ENCODE peak calls at places on chromosomes 2 and 18, in five cellular contexts. One of them, this sample, is unnamed.

GRCh38 chr18:26925313-26925712 is 59.8 kb upstream of the AQP4 start:
- DNase-seq in coronary artery: no peak
- DNase-seq in A549: no peak
- DNase-seq in prostate gland: no peak
- DNase-seq in HL-60: no peak
- DNase-seq in this sample: no peak

GRCh38 chr2:143177081-143177786 is 48.0 kb downstream of the ARHGAP15 start:
- DNase-seq in coronary artery: no peak
- DNase-seq in A549: no peak
- DNase-seq in prostate gland: no peak
- DNase-seq in HL-60: no peak
- DNase-seq in this sample: no peak

GRCh38 chr18:13587937-13588336 is 138.4 kb downstream of the FAM210A start:
- DNase-seq in coronary artery: no peak
- DNase-seq in A549: no peak
- DNase-seq in prostate gland: no peak
- DNase-seq in HL-60: no peak
- DNase-seq in this sample: no peak

GRCh38 chr2:102002229-102002628 is 10.5 kb downstream of the IL1R2 start:
- DNase-seq in coronary artery: no peak
- DNase-seq in A549: no peak
- DNase-seq in prostate gland: no peak
- DNase-seq in HL-60: no peak
- DNase-seq in this sample: no peak

GRCh38 chr2:239916205-239917127 is 108.7 kb downstream of the NDUFA10 start:
- DNase-seq in coronary artery: peak
- DNase-seq in A549: no peak
- DNase-seq in prostate gland: no peak
- DNase-seq in HL-60: no peak
- DNase-seq in this sample: no peak

GRCh38 chr2:97095661-97096060 is 979 bp upstream of the FAHD2B start:
- DNase-seq in coronary artery: no peak
- DNase-seq in A549: no peak
- DNase-seq in prostate gland: no peak
- DNase-seq in HL-60: no peak
- DNase-seq in this sample: no peak

GRCh38 chr2:181790716-181791649 is 100.5 kb upstream of the ITPRID2 start:
- DNase-seq in coronary artery: no peak
- DNase-seq in A549: peak
- DNase-seq in prostate gland: no peak
- DNase-seq in HL-60: no peak
- DNase-seq in this sample: peak

GRCh38 chr2:183029219-183029618 is 9.0 kb downstream of the NCKAP1 start:
- DNase-seq in coronary artery: no peak
- DNase-seq in A549: no peak
- DNase-seq in prostate gland: no peak
- DNase-seq in HL-60: no peak
- DNase-seq in this sample: no peak

GRCh38 chr2:120503793-120504571 is 158.0 kb downstream of the INHBB start:
- DNase-seq in coronary artery: no peak
- DNase-seq in A549: no peak
- DNase-seq in prostate gland: no peak
- DNase-seq in HL-60: no peak
- DNase-seq in this sample: no peak

GRCh38 chr18:80247403-80247916 is at the start of gene PARD6G:
- DNase-seq in coronary artery: peak
- DNase-seq in A549: peak
- DNase-seq in prostate gland: peak
- DNase-seq in HL-60: peak
- DNase-seq in this sample: no peak
- TF ChIP-seq CTCF in coronary artery: no peak
- TF ChIP-seq CTCF in A549: no peak
- TF ChIP-seq CTCF in prostate gland: peak
- TF ChIP-seq CTCF in HL-60: no peak
- TF ChIP-seq CTCF in this sample: no peak

GRCh38 chr18:76741346-76741745 is 81.0 kb upstream of the ZNF236 start:
- DNase-seq in coronary artery: no peak
- DNase-seq in A549: no peak
- DNase-seq in prostate gland: no peak
- DNase-seq in HL-60: no peak
- DNase-seq in this sample: no peak
- H3K4me3 ChIP-seq in coronary artery: no peak
- H3K4me3 ChIP-seq in A549: no peak
- H3K4me3 ChIP-seq in prostate gland: no peak
- H3K4me3 ChIP-seq in HL-60: no peak
- H3K4me3 ChIP-seq in this sample: no peak

GRCh38 chr2:16021611-16022363 is 81.4 kb downstream of the MYCN start:
- DNase-seq in coronary artery: no peak
- DNase-seq in A549: no peak
- DNase-seq in prostate gland: no peak
- DNase-seq in HL-60: no peak
- DNase-seq in this sample: no peak

GRCh38 chr2:16025211-16025875 is 85.0 kb downstream of the MYCN start:
- DNase-seq in coronary artery: no peak
- DNase-seq in A549: no peak
- DNase-seq in prostate gland: no peak
- DNase-seq in HL-60: no peak
- DNase-seq in this sample: no peak

GRCh38 chr2:16023663-16024360 is 83.5 kb downstream of the MYCN start:
- DNase-seq in coronary artery: no peak
- DNase-seq in A549: no peak
- DNase-seq in prostate gland: no peak
- DNase-seq in HL-60: no peak
- DNase-seq in this sample: no peak

GRCh38 chr2:16020389-16021008 is 80.1 kb downstream of the MYCN start:
- DNase-seq in coronary artery: no peak
- DNase-seq in A549: no peak
- DNase-seq in prostate gland: no peak
- DNase-seq in HL-60: no peak
- DNase-seq in this sample: no peak

GRCh38 chr2:16022548-16023240 is 82.3 kb downstream of the MYCN start:
- DNase-seq in coronary artery: no peak
- DNase-seq in A549: no peak
- DNase-seq in prostate gland: no peak
- DNase-seq in HL-60: no peak
- DNase-seq in this sample: no peak
- TF ChIP-seq CTCF in coronary artery: no peak
- TF ChIP-seq CTCF in A549: no peak
- TF ChIP-seq CTCF in prostate gland: no peak
- TF ChIP-seq CTCF in HL-60: no peak
- TF ChIP-seq CTCF in this sample: no peak

GRCh38 chr18:54716586-54716985 is 111.7 kb upstream of the RAB27B start:
- DNase-seq in coronary artery: no peak
- DNase-seq in A549: no peak
- DNase-seq in prostate gland: no peak
- DNase-seq in HL-60: no peak
- DNase-seq in this sample: no peak

GRCh38 chr18:54713386-54713785 is 114.9 kb upstream of the RAB27B start:
- DNase-seq in coronary artery: no peak
- DNase-seq in A549: no peak
- DNase-seq in prostate gland: no peak
- DNase-seq in HL-60: no peak
- DNase-seq in this sample: no peak

GRCh38 chr18:54718436-54718773 is 109.9 kb upstream of the RAB27B start:
- DNase-seq in coronary artery: no peak
- DNase-seq in A549: no peak
- DNase-seq in prostate gland: no peak
- DNase-seq in HL-60: no peak
- DNase-seq in this sample: no peak

GRCh38 chr18:54720590-54720989 is 107.7 kb upstream of the RAB27B start:
- DNase-seq in coronary artery: no peak
- DNase-seq in A549: no peak
- DNase-seq in prostate gland: no peak
- DNase-seq in HL-60: no peak
- DNase-seq in this sample: no peak

GRCh38 chr18:54717673-54718435 is 110.4 kb upstream of the RAB27B start:
- DNase-seq in coronary artery: no peak
- DNase-seq in A549: no peak
- DNase-seq in prostate gland: no peak
- DNase-seq in HL-60: peak
- DNase-seq in this sample: no peak
- H3K4me3 ChIP-seq in coronary artery: no peak
- H3K4me3 ChIP-seq in A549: no peak
- H3K4me3 ChIP-seq in prostate gland: no peak
- H3K4me3 ChIP-seq in HL-60: no peak
- H3K4me3 ChIP-seq in this sample: peak

GRCh38 chr2:171702781-171703556 is 15.7 kb downstream of the DYNC1I2 start:
- DNase-seq in coronary artery: no peak
- DNase-seq in A549: no peak
- DNase-seq in prostate gland: no peak
- DNase-seq in HL-60: no peak
- DNase-seq in this sample: no peak

GRCh38 chr2:171709011-171709685 is 21.9 kb downstream of the DYNC1I2 start:
- DNase-seq in coronary artery: no peak
- DNase-seq in A549: no peak
- DNase-seq in prostate gland: no peak
- DNase-seq in HL-60: no peak
- DNase-seq in this sample: no peak

GRCh38 chr2:171703574-171704347 is 16.5 kb downstream of the DYNC1I2 start:
- DNase-seq in coronary artery: no peak
- DNase-seq in A549: peak
- DNase-seq in prostate gland: no peak
- DNase-seq in HL-60: peak
- DNase-seq in this sample: no peak

GRCh38 chr2:171707752-171708151 is 20.5 kb downstream of the DYNC1I2 start:
- DNase-seq in coronary artery: no peak
- DNase-seq in A549: no peak
- DNase-seq in prostate gland: no peak
- DNase-seq in HL-60: no peak
- DNase-seq in this sample: no peak

GRCh38 chr2:171706152-171706803 is 19.0 kb downstream of the DYNC1I2 start:
- DNase-seq in coronary artery: no peak
- DNase-seq in A549: peak
- DNase-seq in prostate gland: no peak
- DNase-seq in HL-60: no peak
- DNase-seq in this sample: no peak
- TF ChIP-seq CTCF in coronary artery: no peak
- TF ChIP-seq CTCF in A549: peak
- TF ChIP-seq CTCF in prostate gland: peak
- TF ChIP-seq CTCF in HL-60: no peak
- TF ChIP-seq CTCF in this sample: peak

GRCh38 chr2:1727796-1728474 is 16.4 kb downstream of the PXDN start:
- DNase-seq in coronary artery: peak
- DNase-seq in A549: no peak
- DNase-seq in prostate gland: no peak
- DNase-seq in HL-60: no peak
- DNase-seq in this sample: no peak

GRCh38 chr2:1730047-1730937 is 14.0 kb downstream of the PXDN start:
- DNase-seq in coronary artery: peak
- DNase-seq in A549: no peak
- DNase-seq in prostate gland: no peak
- DNase-seq in HL-60: no peak
- DNase-seq in this sample: no peak

GRCh38 chr2:1727101-1727771 is 17.1 kb downstream of the PXDN start:
- DNase-seq in coronary artery: peak
- DNase-seq in A549: no peak
- DNase-seq in prostate gland: no peak
- DNase-seq in HL-60: no peak
- DNase-seq in this sample: no peak

GRCh38 chr2:1728821-1729220 is 15.5 kb downstream of the PXDN start:
- DNase-seq in coronary artery: peak
- DNase-seq in A549: no peak
- DNase-seq in prostate gland: peak
- DNase-seq in HL-60: no peak
- DNase-seq in this sample: no peak

GRCh38 chr2:1729264-1729663 is 15.1 kb downstream of the PXDN start:
- DNase-seq in coronary artery: no peak
- DNase-seq in A549: no peak
- DNase-seq in prostate gland: no peak
- DNase-seq in HL-60: no peak
- DNase-seq in this sample: no peak
- H3K4me3 ChIP-seq in coronary artery: peak
- H3K4me3 ChIP-seq in A549: no peak
- H3K4me3 ChIP-seq in prostate gland: no peak
- H3K4me3 ChIP-seq in HL-60: no peak
- H3K4me3 ChIP-seq in this sample: no peak